ENCODE peak calls at places on chromosome 5, in seven cellular contexts. K is HT-29; I is effector memory CD8-positive, alpha-beta T cell; S is heart left ventricle; V is activated CD4-positive, alpha-beta T cell treated with anti-CD3 and anti-CD28 coated beads, Interleukin-2, amount 10 ng/mL, durations not matched to agents 7 days and 5 days; C is Right ventricle myocardium superior; B is dorsolateral prefrontal cortex. L is an unnamed sample.

GRCh38 chr5:31193591-31194457 is at the start of gene CDH6:
- DNase-seq in K (no peak), I (no peak), S (no peak), V (no peak), C (peak), B (peak), L (no peak)

GRCh38 chr5:142888469-142889085 is 118.4 kb downstream of the ARHGAP26 start:
- DNase-seq in K (peak), I (no peak), S (no peak), V (peak), C (no peak), B (no peak), L (no peak)

GRCh38 chr5:53917095-53917494 is 356.7 kb downstream of the NDUFS4 start:
- DNase-seq in K (no peak), I (no peak), S (no peak), V (no peak), C (no peak), B (no peak), L (no peak)

GRCh38 chr5:147188200-147189108 is 46.4 kb upstream of the STK32A start:
- DNase-seq in K (peak), I (peak), S (no peak), V (peak), C (no peak), B (no peak), L (peak)

GRCh38 chr5:27450607-27451006 is 412.2 kb upstream of the CDH9 start:
- DNase-seq in K (peak), I (no peak), S (no peak), V (no peak), C (no peak), B (no peak), L (no peak)

GRCh38 chr5:36724429-36725332 is 118.3 kb downstream of the SLC1A3 start:
- DNase-seq in K (peak), I (no peak), S (peak), V (peak), C (peak), B (no peak), L (peak)

GRCh38 chr5:54862036-54862435 is 123.4 kb downstream of the ESM1 start:
- DNase-seq in K (no peak), I (no peak), S (no peak), V (no peak), C (no peak), B (no peak), L (no peak)

GRCh38 chr5:77181173-77181572 is 29.3 kb upstream of the PDE8B start:
- DNase-seq in K (no peak), I (no peak), S (no peak), V (no peak), C (no peak), B (no peak), L (no peak)

GRCh38 chr5:175444060-175444904 is at the start of gene DRD1:
- DNase-seq in K (no peak), I (peak), S (no peak), V (peak), C (peak), B (peak), L (peak)

GRCh38 chr5:15601274-15601673 is 101.3 kb downstream of the FBXL7 start:
- DNase-seq in K (no peak), I (no peak), S (no peak), V (no peak), C (no peak), B (no peak), L (no peak)

GRCh38 chr5:10059611-10060379 is 189.9 kb downstream of the ATPSCKMT start:
- DNase-seq in K (peak), I (no peak), S (no peak), V (no peak), C (no peak), B (no peak), L (no peak)